ENCODE peak calls at places on chromosomes 5 and 9, in six cellular contexts. A is kidney tubule cell, F is colonic mucosa, C is ELR, H is HEK293T, W is dermis blood vessel endothelial cell. R is an unnamed sample.

GRCh38 chr9:95876595-95876994 is 1.1 kb downstream of the ERCC6L2 start:
- DNase-seq in W (peak), F (no peak), C (peak), A (no peak), H (no peak), R (peak)

GRCh38 chr9:137167752-137168574 is 1.9 kb downstream of the LRRC26 start:
- DNase-seq in C (no peak), H (no peak), W (no peak), F (peak), A (no peak), R (no peak)

GRCh38 chr5:38994329-38994927 is 79.8 kb downstream of the RICTOR start:
- DNase-seq in W (peak), H (peak), A (peak), C (peak), F (peak), R (peak)

GRCh38 chr9:14189578-14189977 is 124.4 kb downstream of the NFIB start:
- DNase-seq in W (no peak), A (no peak), F (no peak), H (no peak), C (no peak), R (no peak)

GRCh38 chr5:124645396-124645795 is 101.0 kb downstream of the ZNF608 start:
- DNase-seq in A (peak), F (no peak), W (no peak), C (no peak), H (no peak), R (no peak)

GRCh38 chr9:135098400-135099105 is 11.1 kb downstream of the OLFM1 start:
- DNase-seq in A (no peak), H (peak), F (no peak), W (peak), C (no peak), R (peak)

GRCh38 chr5:134451618-134452505 is 40.2 kb upstream of the CDKN2AIPNL start:
- DNase-seq in H (no peak), C (peak), A (peak), F (peak), W (peak), R (peak)

GRCh38 chr9:126860757-126861466 is 473 bp downstream of the ZBTB34 start:
- DNase-seq in W (peak), H (peak), F (peak), C (peak), A (peak), R (peak)

GRCh38 chr5:77463905-77464304 is 28.2 kb downstream of the WDR41 start:
- DNase-seq in W (no peak), A (no peak), C (no peak), H (no peak), F (no peak), R (no peak)

GRCh38 chr5:34622046-34622435 is 34.1 kb upstream of the RAI14 start:
- DNase-seq in H (no peak), W (no peak), C (no peak), F (no peak), A (no peak), R (peak)

GRCh38 chr9:132121021-132121420 is 40.8 kb upstream of the NTNG2 start:
- DNase-seq in F (no peak), A (no peak), W (no peak), H (no peak), C (no peak), R (no peak)

GRCh38 chr5:145944328-145944727 is 8.0 kb downstream of the SH3RF2 start:
- DNase-seq in A (no peak), C (no peak), F (peak), H (no peak), W (no peak), R (no peak)

GRCh38 chr5:109844695-109845094 is 155.0 kb downstream of the MAN2A1 start:
- DNase-seq in A (no peak), H (no peak), C (no peak), F (no peak), W (no peak), R (no peak)

GRCh38 chr5:10233011-10233410 is 16.7 kb downstream of the ATPSCKMT start:
- DNase-seq in A (no peak), W (no peak), C (no peak), H (no peak), F (no peak), R (no peak)

GRCh38 chr9:92659601-92660000 is 10.3 kb downstream of the IPPK start:
- DNase-seq in F (no peak), W (no peak), A (no peak), H (no peak), C (no peak), R (no peak)

GRCh38 chr9:16970321-16970720 is 99.9 kb upstream of the BNC2 start:
- DNase-seq in A (no peak), C (no peak), H (no peak), F (no peak), W (no peak), R (no peak)

GRCh38 chr5:180155331-180155881 is 53.6 kb downstream of the RASGEF1C start:
- DNase-seq in C (no peak), W (no peak), A (no peak), H (no peak), F (peak), R (no peak)

GRCh38 chr5:173456751-173457171 is 128.5 kb upstream of the STC2 start:
- DNase-seq in H (no peak), C (peak), F (no peak), A (peak), W (peak), R (peak)

GRCh38 chr9:120910643-120911042 is 16.0 kb downstream of the TRAF1 start:
- DNase-seq in W (no peak), C (peak), A (peak), F (no peak), H (no peak), R (no peak)

GRCh38 chr9:20321683-20322082 is 300.6 kb downstream of the MLLT3 start:
- DNase-seq in W (no peak), H (no peak), A (peak), F (no peak), C (no peak), R (peak)

GRCh38 chr5:147554285-147554817 is 44.5 kb upstream of the DPYSL3 start:
- DNase-seq in C (peak), A (peak), H (no peak), F (no peak), W (no peak), R (peak)

R was measured in M059J.